ENCODE peak calls at places on chromosome 7, in ten cellular contexts. T is A549; Z is kidney tubule cell; I is fibroblast of pulmonary artery; C is activated CD8-positive, alpha-beta memory T cell treated with anti-CD3 and anti-CD28 coated beads for 24 hours; K is dermis blood vessel endothelial cell; Y is sciatic nerve; P is kidney epithelial cell; N is ACHN; B is ecto neural progenitor cell. A is an unnamed sample.

GRCh38 chr7:101116898-101117297 is 10.0 kb upstream of the SERPINE1 start:
- DNase-seq in T (no peak), N (peak; percentile 81), Y (no peak), I (peak; percentile 87), C (no peak), P (no peak), K (peak; percentile 23), B (no peak), Z (no peak), A (no peak)

GRCh38 chr7:149004405-149005370 is 23.6 kb downstream of the PDIA4 start:
- DNase-seq in P (no peak), N (no peak), I (no peak), K (no peak), Z (no peak), B (no peak), T (no peak), Y (no peak), C (no peak), A (no peak)

GRCh38 chr7:55441668-55442305 is 76.7 kb downstream of the LANCL2 start:
- DNase-seq in B (no peak), Y (no peak), K (no peak), N (peak; percentile 16), I (peak; percentile 47), C (no peak), Z (peak; percentile 74), P (no peak), T (no peak), A (peak; percentile 12)

GRCh38 chr7:156058248-156058647 is 246.0 kb upstream of the SHH start:
- DNase-seq in Y (no peak), P (no peak), B (no peak), N (no peak), C (no peak), T (no peak), I (no peak), Z (no peak), K (no peak), A (no peak)

GRCh38 chr7:333399-333776 is 43.4 kb downstream of the FOXL3 start:
- DNase-seq in Z (peak; percentile 48), C (no peak), Y (no peak), K (peak; percentile 61), I (peak; percentile 45), B (no peak), P (no peak), T (peak; percentile 52), N (no peak), A (no peak)

GRCh38 chr7:121696954-121697353 is 176.0 kb upstream of the PTPRZ1 start:
- DNase-seq in Y (no peak), K (no peak), N (no peak), P (no peak), I (no peak), B (no peak), Z (no peak), C (no peak), T (no peak), A (no peak)

GRCh38 chr7:42552227-42552626 is 315.2 kb upstream of the GLI3 start:
- DNase-seq in C (no peak), Y (no peak), I (no peak), Z (no peak), P (no peak), B (no peak), K (no peak), T (no peak), N (no peak), A (no peak)

GRCh38 chr7:29106128-29106988 is 40.0 kb downstream of the CPVL start:
- DNase-seq in P (no peak), N (peak; percentile 78), B (peak; percentile 56), C (peak; percentile 59), I (peak; percentile 82), K (peak; percentile 81), Y (no peak), Z (peak; percentile 73), T (peak; percentile 49), A (peak; percentile 50)

GRCh38 chr7:106031271-106032029 is 68.4 kb downstream of the CDHR3 start:
- DNase-seq in C (no peak), I (peak; percentile 35), P (no peak), K (peak; percentile 41), N (no peak), Y (peak; percentile 64), B (no peak), T (no peak), Z (no peak), A (peak; percentile 89)

GRCh38 chr7:130896898-130897514 is 163.0 kb upstream of the KLF14 start:
- DNase-seq in N (peak; percentile 89), C (peak; percentile 84), Y (peak; percentile 88), K (peak; percentile 90), Z (peak; percentile 88), P (no peak), B (peak; percentile 82), T (peak; percentile 91), I (peak; percentile 88), A (peak; percentile 51)

GRCh38 chr7:41146423-41146822 is 556.5 kb downstream of the INHBA start:
- DNase-seq in Y (no peak), B (no peak), T (no peak), C (no peak), P (no peak), K (no peak), I (no peak), N (no peak), Z (no peak), A (no peak)

GRCh38 chr7:127776776-127777390 is 124.9 kb downstream of the SND1 start:
- DNase-seq in P (peak; percentile 58), Y (no peak), K (no peak), B (no peak), C (no peak), T (no peak), Z (peak; percentile 89), I (peak; percentile 67), N (peak; percentile 98), A (no peak)

A was measured in NCI-H1105.